ENCODE peak calls at places on chromosome 18, in six cellular contexts. One of them, this sample, is unnamed.

GRCh38 chr18:26656944-26657536 is 108.7 kb upstream of the KCTD1 start:
- DNase-seq in ureter: peak; percentile 75
- DNase-seq in NCI-H69: peak; percentile 77
- DNase-seq in kidney glomerular epithelial cell: peak; percentile 66
- DNase-seq in nephron progenitor cell: peak; percentile 79
- DNase-seq in H54: peak; percentile 27
- DNase-seq in this sample: peak; percentile 71

GRCh38 chr18:57930476-57930875 is 113.5 kb upstream of the NEDD4L start:
- DNase-seq in NCI-H69: peak; percentile 97
- DNase-seq in ureter: no peak
- DNase-seq in nephron progenitor cell: no peak
- DNase-seq in kidney glomerular epithelial cell: no peak
- DNase-seq in H54: no peak
- DNase-seq in this sample: no peak

GRCh38 chr18:12606592-12607315 is 51.2 kb downstream of the SPIRE1 start:
- DNase-seq in H54: no peak
- DNase-seq in NCI-H69: peak; percentile 62
- DNase-seq in nephron progenitor cell: no peak
- DNase-seq in kidney glomerular epithelial cell: peak; percentile 72
- DNase-seq in ureter: no peak
- DNase-seq in this sample: no peak

GRCh38 chr18:79405019-79405780 is 9.5 kb downstream of the NFATC1 start:
- DNase-seq in kidney glomerular epithelial cell: no peak
- DNase-seq in ureter: no peak
- DNase-seq in H54: no peak
- DNase-seq in nephron progenitor cell: no peak
- DNase-seq in NCI-H69: peak; percentile 51
- DNase-seq in this sample: no peak

GRCh38 chr18:9055185-9055584 is 47.3 kb upstream of the NDUFV2 start:
- DNase-seq in nephron progenitor cell: no peak
- DNase-seq in ureter: no peak
- DNase-seq in NCI-H69: peak; percentile 63
- DNase-seq in H54: peak; percentile 16
- DNase-seq in kidney glomerular epithelial cell: peak; percentile 56
- DNase-seq in this sample: no peak

GRCh38 chr18:78624646-78625279 is 354.9 kb upstream of the SALL3 start:
- DNase-seq in nephron progenitor cell: peak; percentile 39
- DNase-seq in kidney glomerular epithelial cell: no peak
- DNase-seq in NCI-H69: no peak
- DNase-seq in H54: no peak
- DNase-seq in ureter: no peak
- DNase-seq in this sample: no peak

GRCh38 chr18:59517446-59518171 is 158.5 kb upstream of the LMAN1 start:
- DNase-seq in ureter: no peak
- DNase-seq in nephron progenitor cell: peak; percentile 67
- DNase-seq in kidney glomerular epithelial cell: no peak
- DNase-seq in NCI-H69: no peak
- DNase-seq in H54: no peak
- DNase-seq in this sample: no peak

GRCh38 chr18:8654482-8655451 is 45.5 kb downstream of the RAB12 start:
- DNase-seq in H54: peak; percentile 28
- DNase-seq in NCI-H69: peak; percentile 76
- DNase-seq in nephron progenitor cell: no peak
- DNase-seq in kidney glomerular epithelial cell: peak; percentile 57
- DNase-seq in ureter: no peak
- DNase-seq in this sample: no peak

GRCh38 chr18:77136076-77136718 is 3.6 kb upstream of the MBP start:
- DNase-seq in ureter: no peak
- DNase-seq in NCI-H69: no peak
- DNase-seq in kidney glomerular epithelial cell: no peak
- DNase-seq in H54: no peak
- DNase-seq in nephron progenitor cell: no peak
- DNase-seq in this sample: no peak

GRCh38 chr18:57621252-57621607 is 406 bp downstream of the NARS1 start:
- DNase-seq in H54: no peak
- DNase-seq in NCI-H69: peak; percentile 74
- DNase-seq in nephron progenitor cell: no peak
- DNase-seq in ureter: no peak
- DNase-seq in kidney glomerular epithelial cell: no peak
- DNase-seq in this sample: no peak

GRCh38 chr18:13934058-13934457 is 18.7 kb upstream of the MC2R start:
- DNase-seq in ureter: no peak
- DNase-seq in kidney glomerular epithelial cell: no peak
- DNase-seq in nephron progenitor cell: no peak
- DNase-seq in NCI-H69: no peak
- DNase-seq in H54: no peak
- DNase-seq in this sample: no peak

GRCh38 chr18:21815101-21815500 is 74.5 kb downstream of the MIB1 start:
- DNase-seq in kidney glomerular epithelial cell: no peak
- DNase-seq in H54: no peak
- DNase-seq in nephron progenitor cell: no peak
- DNase-seq in NCI-H69: no peak
- DNase-seq in ureter: no peak
- DNase-seq in this sample: no peak

GRCh38 chr18:48676756-48677368 is 138.0 kb downstream of the CTIF start:
- DNase-seq in nephron progenitor cell: peak; percentile 92
- DNase-seq in ureter: no peak
- DNase-seq in H54: peak; percentile 38
- DNase-seq in kidney glomerular epithelial cell: peak; percentile 7
- DNase-seq in NCI-H69: peak; percentile 87
- DNase-seq in this sample: peak; percentile 83

GRCh38 chr18:59344990-59345389 is 14.1 kb downstream of the LMAN1 start:
- DNase-seq in NCI-H69: no peak
- DNase-seq in H54: no peak
- DNase-seq in kidney glomerular epithelial cell: no peak
- DNase-seq in ureter: no peak
- DNase-seq in nephron progenitor cell: no peak
- DNase-seq in this sample: no peak

GRCh38 chr18:532023-532422 is 31.5 kb upstream of the COLEC12 start:
- DNase-seq in nephron progenitor cell: no peak
- DNase-seq in NCI-H69: no peak
- DNase-seq in kidney glomerular epithelial cell: no peak
- DNase-seq in H54: no peak
- DNase-seq in ureter: no peak
- DNase-seq in this sample: no peak

GRCh38 chr18:79634593-79634992 is 45.0 kb upstream of the CTDP1 start:
- DNase-seq in H54: no peak
- DNase-seq in ureter: no peak
- DNase-seq in kidney glomerular epithelial cell: no peak
- DNase-seq in NCI-H69: no peak
- DNase-seq in nephron progenitor cell: no peak
- DNase-seq in this sample: peak; percentile 55

GRCh38 chr18:28086530-28087172 is 90.3 kb downstream of the CDH2 start:
- DNase-seq in ureter: no peak
- DNase-seq in H54: no peak
- DNase-seq in NCI-H69: peak; percentile 74
- DNase-seq in nephron progenitor cell: no peak
- DNase-seq in kidney glomerular epithelial cell: peak; percentile 46
- DNase-seq in this sample: no peak

GRCh38 chr18:3689986-3690681 is 240.2 kb downstream of the TGIF1 start:
- DNase-seq in kidney glomerular epithelial cell: no peak
- DNase-seq in nephron progenitor cell: no peak
- DNase-seq in NCI-H69: no peak
- DNase-seq in ureter: no peak
- DNase-seq in H54: no peak
- DNase-seq in this sample: no peak

GRCh38 chr18:79465392-79465991 is 69.8 kb downstream of the NFATC1 start:
- DNase-seq in nephron progenitor cell: peak; percentile 70
- DNase-seq in H54: no peak
- DNase-seq in NCI-H69: peak; percentile 43
- DNase-seq in ureter: peak; percentile 60
- DNase-seq in kidney glomerular epithelial cell: peak; percentile 2
- DNase-seq in this sample: no peak

GRCh38 chr18:78393463-78393862 is 586.2 kb upstream of the SALL3 start:
- DNase-seq in kidney glomerular epithelial cell: no peak
- DNase-seq in ureter: no peak
- DNase-seq in nephron progenitor cell: no peak
- DNase-seq in NCI-H69: no peak
- DNase-seq in H54: no peak
- DNase-seq in this sample: no peak

GRCh38 chr18:40897884-40898283 is 1057.2 kb upstream of the PIK3C3 start:
- DNase-seq in kidney glomerular epithelial cell: no peak
- DNase-seq in nephron progenitor cell: no peak
- DNase-seq in ureter: no peak
- DNase-seq in H54: no peak
- DNase-seq in NCI-H69: peak; percentile 81
- DNase-seq in this sample: no peak

GRCh38 chr18:49562481-49563129 is 748 bp downstream of the LIPG start:
- DNase-seq in H54: no peak
- DNase-seq in NCI-H69: no peak
- DNase-seq in ureter: no peak
- DNase-seq in kidney glomerular epithelial cell: no peak
- DNase-seq in nephron progenitor cell: peak; percentile 33
- DNase-seq in this sample: no peak

GRCh38 chr18:48779462-48779861 is 171.3 kb downstream of the SMAD7 start:
- DNase-seq in ureter: no peak
- DNase-seq in kidney glomerular epithelial cell: no peak
- DNase-seq in nephron progenitor cell: no peak
- DNase-seq in NCI-H69: no peak
- DNase-seq in H54: no peak
- DNase-seq in this sample: no peak

GRCh38 chr18:38619129-38619528 is 1053.5 kb upstream of the CELF4 start:
- DNase-seq in kidney glomerular epithelial cell: no peak
- DNase-seq in H54: no peak
- DNase-seq in ureter: no peak
- DNase-seq in NCI-H69: no peak
- DNase-seq in nephron progenitor cell: no peak
- DNase-seq in this sample: no peak

GRCh38 chr18:73749304-73749703 is 398.3 kb downstream of the FBXO15 start:
- DNase-seq in H54: no peak
- DNase-seq in ureter: no peak
- DNase-seq in NCI-H69: no peak
- DNase-seq in kidney glomerular epithelial cell: no peak
- DNase-seq in nephron progenitor cell: no peak
- DNase-seq in this sample: no peak

GRCh38 chr18:54444309-54444914 is 86.7 kb downstream of the C18orf54 start:
- DNase-seq in ureter: peak; percentile 55
- DNase-seq in NCI-H69: peak; percentile 71
- DNase-seq in H54: peak; percentile 3
- DNase-seq in kidney glomerular epithelial cell: peak; percentile 62
- DNase-seq in nephron progenitor cell: peak; percentile 71
- DNase-seq in this sample: no peak

GRCh38 chr18:55251186-55251995 is 292.1 kb upstream of the CCDC68 start:
- DNase-seq in NCI-H69: no peak
- DNase-seq in nephron progenitor cell: peak; percentile 13
- DNase-seq in H54: no peak
- DNase-seq in ureter: no peak
- DNase-seq in kidney glomerular epithelial cell: no peak
- DNase-seq in this sample: no peak

This sample was measured in right atrium auricular region.